ENCODE peak calls at places on chromosome 21, in nine cellular contexts. X is IMR-90, U is GM13977, M is endothelial cell, E is cardiac fibroblast, R is foreskin keratinocyte, O is Calu3, A is GM12865, V is choroid plexus epithelial cell. D is an unnamed sample.

GRCh38 chr21:36700295-36700960 is 1.5 kb downstream of the SIM2 start:
- DNase-seq in O (peak), X (no peak), A (no peak), R (no peak), U (peak), M (peak), V (no peak), E (no peak), D (no peak)

GRCh38 chr21:38807481-38807880 is 1.8 kb downstream of the ETS2 start:
- DNase-seq in R (no peak), A (no peak), U (no peak), X (no peak), O (no peak), E (no peak), V (peak), M (no peak), D (no peak)

GRCh38 chr21:37532868-37533780 is 166.6 kb downstream of the DYRK1A start:
- DNase-seq in U (peak), R (peak), E (peak), A (peak), M (no peak), V (peak), X (peak), O (peak), D (peak)

GRCh38 chr21:43287974-43288755 is 119.4 kb downstream of the CRYAA start:
- DNase-seq in U (no peak), V (no peak), E (no peak), A (no peak), X (no peak), M (no peak), R (no peak), O (peak), D (no peak)

GRCh38 chr21:28932717-28933116 is 60.0 kb downstream of the LTN1 start:
- DNase-seq in X (no peak), M (no peak), R (no peak), O (no peak), E (no peak), A (no peak), U (no peak), V (no peak), D (no peak)

GRCh38 chr21:32560896-32561295 is 24.4 kb downstream of the TCP10L start:
- DNase-seq in M (no peak), E (no peak), R (no peak), U (no peak), A (no peak), X (no peak), O (no peak), V (no peak), D (no peak)

GRCh38 chr21:33266050-33266783 is at the start of gene IL10RB:
- DNase-seq in U (peak), V (peak), O (peak), R (peak), A (peak), X (peak), E (peak), M (peak), D (peak)

GRCh38 chr21:43865471-43866181 is 603 bp downstream of the AGPAT3 start:
- DNase-seq in U (peak), E (peak), X (peak), R (no peak), O (peak), M (no peak), A (peak), V (peak), D (peak)

GRCh38 chr21:37849703-37850102 is 66.6 kb downstream of the KCNJ6 start:
- DNase-seq in A (no peak), X (peak), O (no peak), R (peak), M (no peak), E (peak), U (no peak), V (peak), D (peak)

GRCh38 chr21:44261675-44262295 is at the start of gene DNMT3L:
- DNase-seq in X (no peak), A (no peak), O (no peak), M (no peak), U (no peak), R (no peak), V (no peak), E (no peak), D (no peak)

GRCh38 chr21:46028547-46029200 is 47.1 kb downstream of the COL6A1 start:
- DNase-seq in R (no peak), O (no peak), E (no peak), M (no peak), X (peak), A (no peak), V (peak), U (no peak), D (no peak)

GRCh38 chr21:44962481-44962966 is 22.7 kb downstream of the SLX9 start:
- DNase-seq in A (no peak), R (peak), U (no peak), V (peak), X (peak), E (peak), M (no peak), O (no peak), D (peak)

GRCh38 chr21:37636152-37636860 is 269.7 kb downstream of the DYRK1A start:
- DNase-seq in O (peak), V (peak), X (peak), R (peak), A (no peak), U (no peak), M (no peak), E (peak), D (peak)

GRCh38 chr21:16370176-16370575 is 640.4 kb downstream of the USP25 start:
- DNase-seq in M (no peak), O (no peak), V (no peak), E (no peak), A (no peak), X (no peak), U (no peak), R (no peak), D (no peak)

GRCh38 chr21:26918318-26919065 is 48.4 kb downstream of the ADAMTS5 start:
- DNase-seq in O (no peak), X (peak), M (no peak), E (peak), R (no peak), U (no peak), A (no peak), V (peak), D (no peak)

GRCh38 chr21:24424786-24425185 is 1182.5 kb downstream of the MRPL39 start:
- DNase-seq in V (no peak), A (no peak), R (no peak), O (no peak), U (no peak), M (no peak), E (no peak), X (no peak), D (no peak)

DNA sequence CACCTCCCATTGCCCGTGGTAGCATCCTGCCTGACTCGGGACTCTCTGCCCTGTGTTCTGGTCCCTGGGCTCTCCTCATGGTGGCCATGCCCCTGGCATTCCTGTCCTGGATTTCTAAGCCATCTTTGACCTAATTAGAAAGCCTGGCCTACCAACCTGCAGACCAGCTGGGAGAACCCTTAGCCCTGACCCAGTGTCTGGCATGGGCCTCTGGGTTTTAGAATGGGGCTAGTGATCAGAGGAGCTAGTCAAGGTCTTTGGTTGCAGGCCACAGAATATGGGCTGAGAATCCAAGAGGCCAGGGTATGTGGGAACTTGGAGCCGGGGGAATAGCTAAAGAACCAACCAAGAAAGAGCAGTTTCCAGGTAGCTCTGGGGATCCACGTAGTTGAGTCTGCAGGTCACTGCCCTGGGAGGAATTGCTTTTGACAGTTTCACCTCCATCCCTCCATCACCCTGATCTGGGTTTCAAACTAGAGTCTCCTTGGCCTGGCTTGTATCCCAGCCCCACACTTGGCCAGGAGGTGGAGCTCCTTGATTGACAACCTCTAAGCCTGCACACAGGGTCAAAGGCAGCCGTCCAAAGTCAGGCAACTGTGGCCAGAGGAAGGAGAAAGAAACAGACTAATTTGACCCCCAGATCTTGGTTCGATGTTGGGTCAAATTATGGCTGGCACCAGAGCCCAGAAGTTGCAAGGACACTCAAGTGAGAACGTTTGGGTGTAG is 54.7 kb upstream of the ABCG1 start:
- DNase-seq in U (peak), M (peak), X (no peak), A (peak), V (peak), R (no peak), E (peak), O (peak), D (peak)
- TF ChIP-seq CTCF in U (peak), M (no peak), X (no peak), A (peak), V (peak), R (peak), E (peak), O (peak), D (peak)

DNA sequence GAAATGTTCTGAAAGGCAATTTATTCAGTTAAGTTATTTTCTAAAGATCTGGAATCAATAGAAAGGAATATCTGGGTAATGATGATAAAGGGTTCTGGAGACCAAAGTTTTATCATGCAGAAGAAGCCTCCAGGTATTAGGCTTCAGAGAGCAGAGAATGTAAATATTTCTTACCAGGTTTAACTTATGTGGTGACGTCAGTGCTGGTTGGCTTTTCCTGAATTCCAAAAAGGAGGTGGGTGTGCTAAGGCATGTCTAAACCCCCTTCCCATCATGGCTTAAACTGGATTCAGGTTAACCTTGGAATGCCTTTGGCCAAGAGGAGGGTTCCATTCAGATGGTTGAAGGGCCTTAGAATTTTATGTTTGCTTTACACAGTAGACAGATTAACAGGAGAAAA is 829.9 kb downstream of the NCAM2 start:
- DNase-seq in O (no peak), U (no peak), R (no peak), E (no peak), A (no peak), M (no peak), X (no peak), V (no peak), D (no peak)
- TF ChIP-seq CTCF in O (no peak), U (no peak), R (no peak), E (no peak), A (no peak), M (no peak), X (no peak), V (no peak), D (no peak)

DNA sequence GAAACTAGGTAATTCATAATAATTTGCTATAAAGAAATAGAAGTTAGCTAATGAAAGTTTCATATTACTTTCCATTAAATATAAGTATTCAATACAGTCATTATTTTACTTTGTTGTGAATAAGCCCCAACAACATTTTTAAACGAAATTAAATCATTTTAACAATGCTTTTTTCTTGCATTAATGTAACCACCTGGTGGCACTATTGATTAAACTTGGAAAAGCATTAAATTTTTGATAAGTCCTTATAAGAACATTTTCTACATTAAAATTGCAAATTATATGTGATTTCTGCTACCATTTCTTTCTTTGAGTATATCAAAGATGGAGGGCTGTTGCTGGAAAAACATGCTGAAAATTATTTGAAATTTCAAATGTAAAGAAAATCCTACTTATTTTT is 918.8 kb upstream of the TMPRSS15 start:
- DNase-seq in M (no peak), V (peak), E (peak), A (no peak), R (no peak), U (no peak), X (no peak), O (no peak), D (no peak)
- TF ChIP-seq CTCF in M (no peak), V (peak), E (no peak), A (no peak), R (peak), U (peak), X (no peak), O (no peak), D (no peak)

GRCh38 chr21:34923202-34923601 is 125.9 kb downstream of the RUNX1 start:
- DNase-seq in A (no peak), R (no peak), X (no peak), O (no peak), U (no peak), M (no peak), V (no peak), E (no peak), D (no peak)

GRCh38 chr21:34924194-34924593 is 124.9 kb downstream of the RUNX1 start:
- DNase-seq in R (no peak), V (no peak), A (no peak), O (no peak), X (no peak), M (no peak), E (no peak), U (no peak), D (no peak)

GRCh38 chr21:34923626-34924025 is 125.5 kb downstream of the RUNX1 start:
- DNase-seq in U (no peak), E (no peak), O (no peak), A (no peak), V (no peak), R (no peak), X (no peak), M (no peak), D (no peak)

GRCh38 chr21:34921151-34921550 is 128.0 kb downstream of the RUNX1 start:
- DNase-seq in M (no peak), V (no peak), O (no peak), X (no peak), R (no peak), A (no peak), E (no peak), U (no peak), D (no peak)

DNA sequence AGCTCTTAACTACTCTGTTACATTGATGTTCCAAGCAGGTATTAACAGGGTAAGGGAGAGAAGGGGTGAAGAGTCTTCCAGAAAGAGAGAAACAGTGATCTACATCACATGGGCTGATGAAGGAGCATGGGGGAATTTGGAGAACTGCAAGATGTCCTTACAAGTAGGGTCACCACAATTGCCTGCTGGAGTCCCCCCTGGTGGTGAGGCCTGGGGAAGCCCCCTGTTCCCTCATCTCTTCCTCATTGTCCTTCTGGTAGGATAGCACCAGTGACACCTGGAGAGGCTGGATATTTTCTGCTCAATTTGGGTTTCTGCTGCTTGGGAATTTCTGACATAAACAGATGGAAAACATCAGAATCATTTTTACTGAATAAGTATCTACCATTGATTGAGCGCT is 126.6 kb downstream of the RUNX1 start:
- DNase-seq in M (no peak), V (no peak), A (no peak), R (no peak), U (no peak), X (no peak), E (no peak), O (no peak), D (no peak)
- TF ChIP-seq CTCF in M (no peak), V (peak), A (no peak), R (no peak), U (no peak), X (no peak), E (no peak), O (no peak), D (no peak)

GRCh38 chr21:31045841-31046240 is 7.6 kb upstream of the KRTAP19-8 start:
- DNase-seq in A (no peak), V (no peak), R (no peak), U (no peak), X (no peak), M (no peak), O (no peak), E (no peak), D (no peak)

GRCh38 chr21:31038376-31038775 is at the start of gene KRTAP19-8:
- DNase-seq in U (no peak), A (no peak), V (no peak), M (no peak), O (no peak), E (no peak), R (no peak), X (no peak), D (no peak)

GRCh38 chr21:31043495-31043894 is 5.2 kb upstream of the KRTAP19-8 start:
- DNase-seq in E (no peak), A (no peak), V (no peak), X (no peak), O (no peak), M (no peak), U (no peak), R (no peak), D (no peak)

GRCh38 chr21:31042080-31042464 is 3.8 kb upstream of the KRTAP19-8 start:
- DNase-seq in X (no peak), A (peak), O (no peak), R (no peak), E (no peak), M (no peak), U (no peak), V (no peak), D (no peak)

DNA sequence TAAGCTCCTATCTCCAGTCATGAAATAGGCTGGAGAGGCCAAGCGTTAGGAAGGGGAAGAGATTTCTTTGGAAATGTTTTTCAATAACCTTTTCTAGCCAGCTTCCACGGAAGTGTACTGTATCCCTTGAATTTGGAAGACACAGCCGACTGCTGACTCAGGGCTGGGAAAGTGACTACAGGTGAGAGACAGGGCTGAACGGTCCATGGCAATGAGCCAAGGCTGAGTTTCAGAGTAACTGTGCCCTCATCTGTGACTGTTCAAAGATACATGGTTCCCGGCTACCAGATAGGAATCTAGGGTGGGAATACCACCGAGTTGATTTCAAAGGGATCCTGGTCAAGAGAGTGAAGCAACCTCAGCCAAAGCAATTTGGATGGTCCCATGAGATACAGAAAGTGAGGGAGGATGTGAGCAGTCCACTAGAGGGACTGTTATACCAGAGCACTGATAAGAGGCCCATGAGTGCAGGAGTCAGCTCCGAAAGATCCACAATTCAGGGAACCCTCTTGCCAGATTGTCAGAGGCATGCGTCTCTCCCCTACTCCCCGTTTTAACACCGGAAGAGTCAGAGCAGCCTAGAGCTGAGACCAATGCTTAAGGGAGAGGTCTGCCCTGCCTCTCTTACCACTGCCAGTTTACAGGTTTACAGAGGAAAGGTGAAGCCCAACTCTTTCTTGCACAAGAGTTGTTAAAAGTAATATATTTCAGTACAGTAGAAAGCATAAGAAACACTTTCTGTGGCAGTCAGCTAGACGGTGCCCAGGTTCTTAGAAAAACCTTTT is 3.2 kb upstream of the KRTAP19-8 start:
- DNase-seq in O (no peak), U (no peak), E (no peak), M (no peak), X (no peak), A (peak), R (no peak), V (no peak), D (no peak)
- TF ChIP-seq CTCF in O (no peak), U (no peak), E (no peak), M (no peak), X (no peak), A (no peak), R (no peak), V (no peak), D (no peak)